ENCODE peak calls at places on chromosomes 6 and 20, in nine cellular contexts. One of them, this sample, is unnamed.

GRCh38 chr6:49284134-49284533 is 178.9 kb downstream of the MMUT start:
- DNase-seq in mucosa of descending colon: no peak
- DNase-seq in left ventricle myocardium inferior: no peak
- DNase-seq in tibial artery: no peak
- DNase-seq in trophoblast cell: no peak
- DNase-seq in naive thymus-derived CD4-positive, alpha-beta T cell: no peak
- DNase-seq in small intestine: no peak
- DNase-seq in cardiac muscle cell: no peak
- DNase-seq in neuronal stem cell: no peak
- DNase-seq in this sample: no peak

GRCh38 chr6:127182501-127182900 is 64.0 kb downstream of the RSPO3 start:
- DNase-seq in trophoblast cell: no peak
- DNase-seq in tibial artery: no peak
- DNase-seq in mucosa of descending colon: no peak
- DNase-seq in neuronal stem cell: no peak
- DNase-seq in left ventricle myocardium inferior: no peak
- DNase-seq in naive thymus-derived CD4-positive, alpha-beta T cell: no peak
- DNase-seq in small intestine: no peak
- DNase-seq in cardiac muscle cell: no peak
- DNase-seq in this sample: no peak

GRCh38 chr6:52126231-52126630 is 38.8 kb upstream of the PKHD1 start:
- DNase-seq in naive thymus-derived CD4-positive, alpha-beta T cell: no peak
- DNase-seq in small intestine: no peak
- DNase-seq in mucosa of descending colon: no peak
- DNase-seq in left ventricle myocardium inferior: no peak
- DNase-seq in trophoblast cell: peak; percentile 61
- DNase-seq in cardiac muscle cell: no peak
- DNase-seq in neuronal stem cell: no peak
- DNase-seq in tibial artery: no peak
- DNase-seq in this sample: no peak

GRCh38 chr20:58408603-58409246 is 19.7 kb downstream of the VAPB start:
- DNase-seq in mucosa of descending colon: no peak
- DNase-seq in trophoblast cell: no peak
- DNase-seq in left ventricle myocardium inferior: no peak
- DNase-seq in tibial artery: no peak
- DNase-seq in naive thymus-derived CD4-positive, alpha-beta T cell: no peak
- DNase-seq in small intestine: peak; percentile 16
- DNase-seq in neuronal stem cell: no peak
- DNase-seq in cardiac muscle cell: no peak
- DNase-seq in this sample: no peak

GRCh38 chr20:21280496-21281016 is 22.6 kb upstream of the XRN2 start:
- DNase-seq in small intestine: peak; percentile 82
- DNase-seq in neuronal stem cell: no peak
- DNase-seq in cardiac muscle cell: no peak
- DNase-seq in naive thymus-derived CD4-positive, alpha-beta T cell: no peak
- DNase-seq in trophoblast cell: no peak
- DNase-seq in mucosa of descending colon: no peak
- DNase-seq in left ventricle myocardium inferior: no peak
- DNase-seq in tibial artery: no peak
- DNase-seq in this sample: no peak

GRCh38 chr6:20313086-20313485 is 88.6 kb upstream of the E2F3 start:
- DNase-seq in trophoblast cell: no peak
- DNase-seq in neuronal stem cell: no peak
- DNase-seq in small intestine: no peak
- DNase-seq in naive thymus-derived CD4-positive, alpha-beta T cell: no peak
- DNase-seq in mucosa of descending colon: no peak
- DNase-seq in left ventricle myocardium inferior: no peak
- DNase-seq in tibial artery: no peak
- DNase-seq in cardiac muscle cell: no peak
- DNase-seq in this sample: no peak

GRCh38 chr6:54291146-54291545 is 17.1 kb upstream of the TINAG start:
- DNase-seq in left ventricle myocardium inferior: no peak
- DNase-seq in neuronal stem cell: no peak
- DNase-seq in mucosa of descending colon: no peak
- DNase-seq in trophoblast cell: no peak
- DNase-seq in naive thymus-derived CD4-positive, alpha-beta T cell: no peak
- DNase-seq in tibial artery: no peak
- DNase-seq in small intestine: no peak
- DNase-seq in cardiac muscle cell: no peak
- DNase-seq in this sample: no peak

GRCh38 chr20:55947701-55948100 is 57.6 kb downstream of the CBLN4 start:
- DNase-seq in left ventricle myocardium inferior: no peak
- DNase-seq in neuronal stem cell: no peak
- DNase-seq in mucosa of descending colon: no peak
- DNase-seq in trophoblast cell: no peak
- DNase-seq in naive thymus-derived CD4-positive, alpha-beta T cell: no peak
- DNase-seq in tibial artery: no peak
- DNase-seq in cardiac muscle cell: no peak
- DNase-seq in small intestine: no peak
- DNase-seq in this sample: no peak

GRCh38 chr6:34887753-34888440 is at the start of gene TAF11:
- DNase-seq in cardiac muscle cell: peak; percentile 98
- DNase-seq in trophoblast cell: peak; percentile 95
- DNase-seq in tibial artery: peak; percentile 96
- DNase-seq in left ventricle myocardium inferior: peak; percentile 93
- DNase-seq in neuronal stem cell: peak; percentile 94
- DNase-seq in small intestine: peak; percentile 96
- DNase-seq in mucosa of descending colon: peak; percentile 96
- DNase-seq in naive thymus-derived CD4-positive, alpha-beta T cell: peak; percentile 85
- DNase-seq in this sample: peak; percentile 95

GRCh38 chr6:34891296-34891695 is 2.2 kb downstream of the ANKS1A start:
- DNase-seq in neuronal stem cell: no peak
- DNase-seq in mucosa of descending colon: no peak
- DNase-seq in trophoblast cell: no peak
- DNase-seq in cardiac muscle cell: no peak
- DNase-seq in small intestine: no peak
- DNase-seq in left ventricle myocardium inferior: no peak
- DNase-seq in tibial artery: no peak
- DNase-seq in naive thymus-derived CD4-positive, alpha-beta T cell: no peak
- DNase-seq in this sample: no peak

GRCh38 chr6:34888441-34888820 is 589 bp upstream of the TAF11 start:
- DNase-seq in neuronal stem cell: no peak
- DNase-seq in tibial artery: no peak
- DNase-seq in mucosa of descending colon: no peak
- DNase-seq in trophoblast cell: no peak
- DNase-seq in left ventricle myocardium inferior: no peak
- DNase-seq in naive thymus-derived CD4-positive, alpha-beta T cell: no peak
- DNase-seq in cardiac muscle cell: no peak
- DNase-seq in small intestine: peak; percentile 36
- DNase-seq in this sample: no peak

GRCh38 chr6:34888874-34889555 is at the start of gene ANKS1A:
- DNase-seq in cardiac muscle cell: peak; percentile 83
- DNase-seq in naive thymus-derived CD4-positive, alpha-beta T cell: peak; percentile 92
- DNase-seq in small intestine: peak; percentile 91
- DNase-seq in left ventricle myocardium inferior: peak; percentile 84
- DNase-seq in mucosa of descending colon: peak; percentile 94
- DNase-seq in trophoblast cell: peak; percentile 72
- DNase-seq in tibial artery: peak; percentile 67
- DNase-seq in neuronal stem cell: peak; percentile 74
- DNase-seq in this sample: peak; percentile 85

DNA sequence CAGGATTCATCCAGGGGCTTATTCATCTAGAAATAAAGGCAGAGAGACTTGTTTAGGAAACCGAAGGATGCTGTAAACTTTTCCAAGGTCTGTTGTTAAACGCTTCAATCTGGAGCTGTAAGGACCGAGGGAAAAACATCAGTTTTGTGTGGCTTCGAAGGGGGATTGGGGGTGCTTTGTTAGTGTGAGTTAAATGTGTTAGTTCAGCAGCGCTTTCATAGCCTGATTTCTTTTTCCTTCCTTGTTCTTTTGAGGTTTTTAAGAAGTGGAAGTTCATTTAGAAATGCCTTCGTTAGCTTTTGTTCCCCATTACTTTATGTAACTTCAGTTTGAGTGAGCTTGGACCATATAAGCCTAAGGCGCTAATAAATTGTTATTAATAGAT is 1.5 kb downstream of the ANKS1A start:
- DNase-seq in cardiac muscle cell: no peak
- DNase-seq in tibial artery: no peak
- DNase-seq in small intestine: no peak
- DNase-seq in naive thymus-derived CD4-positive, alpha-beta T cell: no peak
- DNase-seq in mucosa of descending colon: no peak
- DNase-seq in left ventricle myocardium inferior: no peak
- DNase-seq in trophoblast cell: no peak
- DNase-seq in neuronal stem cell: no peak
- DNase-seq in this sample: no peak
- H3K4me1 ChIP-seq in cardiac muscle cell: peaks cover 6% of the 10 kb centered on the region
- H3K4me1 ChIP-seq in tibial artery: peaks cover 28% of the 10 kb centered on the region
- H3K4me1 ChIP-seq in small intestine: no peaks in the 10 kb centered on the region
- H3K4me1 ChIP-seq in naive thymus-derived CD4-positive, alpha-beta T cell: peaks cover 18% of the 10 kb centered on the region
- H3K4me1 ChIP-seq in mucosa of descending colon: peaks cover 23% of the 10 kb centered on the region
- H3K4me1 ChIP-seq in left ventricle myocardium inferior: peaks cover 66% of the 10 kb centered on the region
- H3K4me1 ChIP-seq in trophoblast cell: peaks cover 1% of the 10 kb centered on the region
- H3K4me1 ChIP-seq in neuronal stem cell: peaks cover 10% of the 10 kb centered on the region
- H3K4me1 ChIP-seq in this sample: peaks cover 28% of the 10 kb centered on the region

DNA sequence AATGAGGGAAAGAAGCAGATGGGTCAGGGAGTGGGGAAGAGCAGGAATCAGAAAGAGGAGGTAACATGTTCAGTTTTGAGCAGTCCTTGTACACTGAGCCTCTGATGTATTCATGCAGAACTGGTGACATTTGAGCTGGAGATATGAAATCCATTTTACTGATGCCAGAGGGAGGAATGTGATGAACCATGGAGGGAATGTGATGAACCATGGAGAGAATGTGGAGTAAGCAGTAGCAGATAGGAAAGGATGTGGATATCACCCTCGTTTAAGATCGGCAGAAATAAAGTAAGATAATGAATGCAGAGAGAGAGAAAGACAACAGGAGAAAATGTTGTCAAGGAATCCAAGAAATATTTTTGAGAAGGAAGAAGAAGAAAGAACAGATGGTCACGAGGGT is 231.6 kb downstream of the TBXT start:
- DNase-seq in trophoblast cell: no peak
- DNase-seq in mucosa of descending colon: no peak
- DNase-seq in left ventricle myocardium inferior: no peak
- DNase-seq in neuronal stem cell: no peak
- DNase-seq in small intestine: no peak
- DNase-seq in naive thymus-derived CD4-positive, alpha-beta T cell: no peak
- DNase-seq in cardiac muscle cell: no peak
- DNase-seq in tibial artery: no peak
- DNase-seq in this sample: no peak
- H3K4me1 ChIP-seq in trophoblast cell: no peaks in the 10 kb centered on the region
- H3K4me1 ChIP-seq in mucosa of descending colon: no peaks in the 10 kb centered on the region
- H3K4me1 ChIP-seq in left ventricle myocardium inferior: no peaks in the 10 kb centered on the region
- H3K4me1 ChIP-seq in neuronal stem cell: no peaks in the 10 kb centered on the region
- H3K4me1 ChIP-seq in small intestine: no peaks in the 10 kb centered on the region
- H3K4me1 ChIP-seq in naive thymus-derived CD4-positive, alpha-beta T cell: no peaks in the 10 kb centered on the region
- H3K4me1 ChIP-seq in cardiac muscle cell: no peaks in the 10 kb centered on the region
- H3K4me1 ChIP-seq in tibial artery: no peaks in the 10 kb centered on the region
- H3K4me1 ChIP-seq in this sample: no peaks in the 10 kb centered on the region

GRCh38 chr20:63854766-63855362 is 6.4 kb upstream of the ABHD16B start:
- DNase-seq in naive thymus-derived CD4-positive, alpha-beta T cell: no peak
- DNase-seq in mucosa of descending colon: no peak
- DNase-seq in neuronal stem cell: no peak
- DNase-seq in small intestine: no peak
- DNase-seq in tibial artery: no peak
- DNase-seq in left ventricle myocardium inferior: peak; percentile 81
- DNase-seq in cardiac muscle cell: peak; percentile 63
- DNase-seq in trophoblast cell: no peak
- DNase-seq in this sample: peak; percentile 81

GRCh38 chr20:63857751-63858392 is 3.4 kb upstream of the ABHD16B start:
- DNase-seq in cardiac muscle cell: no peak
- DNase-seq in neuronal stem cell: no peak
- DNase-seq in tibial artery: no peak
- DNase-seq in naive thymus-derived CD4-positive, alpha-beta T cell: no peak
- DNase-seq in small intestine: no peak
- DNase-seq in left ventricle myocardium inferior: peak; percentile 55
- DNase-seq in mucosa of descending colon: no peak
- DNase-seq in trophoblast cell: no peak
- DNase-seq in this sample: peak; percentile 53

GRCh38 chr20:63855363-63856110 is 5.8 kb upstream of the ABHD16B start:
- DNase-seq in mucosa of descending colon: no peak
- DNase-seq in neuronal stem cell: no peak
- DNase-seq in trophoblast cell: no peak
- DNase-seq in small intestine: no peak
- DNase-seq in naive thymus-derived CD4-positive, alpha-beta T cell: no peak
- DNase-seq in tibial artery: no peak
- DNase-seq in cardiac muscle cell: no peak
- DNase-seq in left ventricle myocardium inferior: no peak
- DNase-seq in this sample: no peak

GRCh38 chr20:63854069-63854765 is 7.1 kb upstream of the ABHD16B start:
- DNase-seq in naive thymus-derived CD4-positive, alpha-beta T cell: no peak
- DNase-seq in tibial artery: no peak
- DNase-seq in cardiac muscle cell: no peak
- DNase-seq in left ventricle myocardium inferior: no peak
- DNase-seq in neuronal stem cell: no peak
- DNase-seq in mucosa of descending colon: no peak
- DNase-seq in small intestine: no peak
- DNase-seq in trophoblast cell: no peak
- DNase-seq in this sample: peak; percentile 57

DNA sequence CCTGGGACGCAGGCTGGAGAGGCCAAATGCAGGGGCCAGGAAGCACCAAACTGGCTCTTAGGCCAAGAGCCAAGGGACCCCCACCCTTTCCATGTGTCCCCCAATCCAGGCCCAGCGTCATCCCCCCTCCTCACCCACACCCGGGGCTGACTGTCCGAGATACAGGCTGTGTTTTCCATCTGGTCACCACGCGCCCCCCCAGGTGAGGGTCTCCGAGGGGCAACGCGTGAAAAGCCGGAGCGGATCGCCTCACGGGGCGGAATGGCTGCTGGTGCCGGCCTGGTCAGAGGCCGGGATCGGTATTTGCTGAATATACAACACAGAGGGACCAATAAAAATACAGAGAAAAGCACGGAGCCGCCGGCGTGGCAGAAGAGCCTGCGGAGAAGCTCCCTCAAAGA is 5.2 kb upstream of the ABHD16B start:
- DNase-seq in cardiac muscle cell: no peak
- DNase-seq in neuronal stem cell: no peak
- DNase-seq in naive thymus-derived CD4-positive, alpha-beta T cell: no peak
- DNase-seq in trophoblast cell: no peak
- DNase-seq in left ventricle myocardium inferior: no peak
- DNase-seq in small intestine: no peak
- DNase-seq in mucosa of descending colon: no peak
- DNase-seq in tibial artery: no peak
- DNase-seq in this sample: no peak
- H3K4me1 ChIP-seq in cardiac muscle cell: peaks cover 52% of the 10 kb centered on the region
- H3K4me1 ChIP-seq in neuronal stem cell: peaks cover 40% of the 10 kb centered on the region
- H3K4me1 ChIP-seq in naive thymus-derived CD4-positive, alpha-beta T cell: peaks cover 14% of the 10 kb centered on the region
- H3K4me1 ChIP-seq in trophoblast cell: peaks cover 50% of the 10 kb centered on the region
- H3K4me1 ChIP-seq in left ventricle myocardium inferior: peaks cover 80% of the 10 kb centered on the region
- H3K4me1 ChIP-seq in small intestine: no peaks in the 10 kb centered on the region
- H3K4me1 ChIP-seq in mucosa of descending colon: peaks cover 17% of the 10 kb centered on the region
- H3K4me1 ChIP-seq in tibial artery: peaks cover 28% of the 10 kb centered on the region
- H3K4me1 ChIP-seq in this sample: peaks cover 88% of the 10 kb centered on the region

GRCh38 chr6:166560222-166560621 is 26.3 kb downstream of the RAMACL start:
- DNase-seq in mucosa of descending colon: no peak
- DNase-seq in small intestine: no peak
- DNase-seq in cardiac muscle cell: no peak
- DNase-seq in trophoblast cell: no peak
- DNase-seq in left ventricle myocardium inferior: no peak
- DNase-seq in tibial artery: no peak
- DNase-seq in naive thymus-derived CD4-positive, alpha-beta T cell: no peak
- DNase-seq in neuronal stem cell: no peak
- DNase-seq in this sample: no peak

GRCh38 chr6:166559211-166559610 is 27.3 kb downstream of the RAMACL start:
- DNase-seq in cardiac muscle cell: no peak
- DNase-seq in naive thymus-derived CD4-positive, alpha-beta T cell: no peak
- DNase-seq in tibial artery: no peak
- DNase-seq in left ventricle myocardium inferior: no peak
- DNase-seq in small intestine: no peak
- DNase-seq in mucosa of descending colon: no peak
- DNase-seq in trophoblast cell: no peak
- DNase-seq in neuronal stem cell: no peak
- DNase-seq in this sample: no peak

GRCh38 chr6:166556871-166557322 is 29.6 kb downstream of the RAMACL start:
- DNase-seq in tibial artery: peak; percentile 91
- DNase-seq in trophoblast cell: peak; percentile 33
- DNase-seq in mucosa of descending colon: peak; percentile 79
- DNase-seq in small intestine: peak; percentile 83
- DNase-seq in cardiac muscle cell: no peak
- DNase-seq in left ventricle myocardium inferior: peak; percentile 87
- DNase-seq in neuronal stem cell: no peak
- DNase-seq in naive thymus-derived CD4-positive, alpha-beta T cell: no peak
- DNase-seq in this sample: peak; percentile 90

GRCh38 chr6:166559662-166560061 is 26.8 kb downstream of the RAMACL start:
- DNase-seq in trophoblast cell: no peak
- DNase-seq in cardiac muscle cell: no peak
- DNase-seq in mucosa of descending colon: no peak
- DNase-seq in neuronal stem cell: no peak
- DNase-seq in naive thymus-derived CD4-positive, alpha-beta T cell: no peak
- DNase-seq in small intestine: no peak
- DNase-seq in tibial artery: no peak
- DNase-seq in left ventricle myocardium inferior: no peak
- DNase-seq in this sample: no peak

GRCh38 chr6:166558156-166559025 is 28.1 kb downstream of the RAMACL start:
- DNase-seq in tibial artery: no peak
- DNase-seq in mucosa of descending colon: no peak
- DNase-seq in cardiac muscle cell: no peak
- DNase-seq in trophoblast cell: no peak
- DNase-seq in left ventricle myocardium inferior: no peak
- DNase-seq in small intestine: no peak
- DNase-seq in naive thymus-derived CD4-positive, alpha-beta T cell: no peak
- DNase-seq in neuronal stem cell: no peak
- DNase-seq in this sample: no peak
- H3K4me1 ChIP-seq in tibial artery: peaks cover 27% of the 10 kb centered on the region
- H3K4me1 ChIP-seq in mucosa of descending colon: peaks cover 5% of the 10 kb centered on the region
- H3K4me1 ChIP-seq in cardiac muscle cell: no peaks in the 10 kb centered on the region
- H3K4me1 ChIP-seq in trophoblast cell: peaks cover 10% of the 10 kb centered on the region
- H3K4me1 ChIP-seq in left ventricle myocardium inferior: peaks cover 69% of the 10 kb centered on the region
- H3K4me1 ChIP-seq in small intestine: no peaks in the 10 kb centered on the region
- H3K4me1 ChIP-seq in naive thymus-derived CD4-positive, alpha-beta T cell: no peaks in the 10 kb centered on the region
- H3K4me1 ChIP-seq in neuronal stem cell: peaks cover 21% of the 10 kb centered on the region
- H3K4me1 ChIP-seq in this sample: peaks cover 51% of the 10 kb centered on the region